ENCODE peak calls at places on chromosomes 5 and 9, in eight cellular contexts. C, E, H, T, Y, N, S and F are unnamed samples. For H3K27me3 and H3K36me3, the result is how much of the 10 kb centered on the place peaks cover.

GRCh38 chr5:175823731-175824525 is 47.5 kb upstream of the CPLX2 start:
- DNase-seq in C (peak), N (no peak), H (no peak), Y (no peak), S (no peak), T (no peak), E (peak), F (peak)

GRCh38 chr5:51226420-51226735 is 156.9 kb upstream of the ISL1 start:
- DNase-seq in N (no peak), T (no peak), H (no peak), E (peak), Y (no peak), S (no peak), C (peak), F (peak)

GRCh38 chr9:23824241-23825142 is 1.5 kb downstream of the ELAVL2 start:
- DNase-seq in E (peak), S (no peak), T (peak), H (peak), N (no peak), Y (no peak), C (peak), F (peak)

GRCh38 chr5:34791761-34792244 is 47.2 kb upstream of the TTC23L start:
- DNase-seq in T (peak), N (no peak), S (no peak), E (no peak), H (no peak), Y (no peak), C (no peak), F (no peak)

GRCh38 chr5:123107343-123108240 is 18.6 kb downstream of the PRDM6 start:
- DNase-seq in C (no peak), S (no peak), H (no peak), Y (no peak), N (no peak), T (peak), E (no peak), F (no peak)

GRCh38 chr9:137113385-137114159 is 961 bp downstream of the DPP7 start:
- DNase-seq in T (no peak), N (no peak), C (no peak), H (no peak), Y (peak), S (no peak), E (no peak), F (peak)

GRCh38 chr9:70479880-70480291 is 65.4 kb upstream of the KLF9 start:
- DNase-seq in E (peak), Y (no peak), S (no peak), T (peak), C (peak), N (no peak), H (peak), F (peak)

GRCh38 chr9:114560956-114561355 is 26.6 kb upstream of the ATP6V1G1 start:
- DNase-seq in Y (no peak), C (no peak), E (no peak), T (peak), N (no peak), H (no peak), S (no peak), F (no peak)

GRCh38 chr5:139394654-139395566 is at the start of gene PROB1:
- DNase-seq in S (no peak), T (no peak), H (peak), N (peak), Y (no peak), C (peak), E (peak), F (peak)

GRCh38 chr5:69493235-69493925 is 790 bp downstream of the OCLN start:
- DNase-seq in Y (no peak), E (peak), T (peak), C (peak), N (peak), H (no peak), S (no peak), F (peak)

GRCh38 chr5:119280380-119280779 is 75.4 kb upstream of the TNFAIP8 start:
- DNase-seq in C (peak), T (no peak), E (no peak), N (no peak), Y (no peak), H (no peak), S (no peak), F (no peak)

GRCh38 chr5:135454946-135455345 is 2.8 kb upstream of the TIFAB start:
- DNase-seq in H (no peak), C (no peak), Y (no peak), E (no peak), T (no peak), S (no peak), N (peak), F (no peak)
- H3K27me3 ChIP-seq in H (under half), C (under half), Y (under half), E (half or more), T (under half), S (under half), N (under half), F (under half)

GRCh38 chr5:75681125-75681830 is 36.0 kb downstream of the POC5 start:
- DNase-seq in H (no peak), S (no peak), N (no peak), T (peak), E (peak), Y (no peak), C (peak), F (no peak)
- H3K4me3 ChIP-seq in H (no peak), S (no peak), N (no peak), T (no peak), E (no peak), Y (no peak), C (no peak), F (no peak)

GRCh38 chr5:73067213-73067612 is 53.2 kb upstream of the TMEM171 start:
- DNase-seq in S (no peak), H (no peak), Y (no peak), T (peak), C (no peak), N (no peak), E (no peak), F (no peak)
- H3K36me3 ChIP-seq in S (under half), H (half or more), Y (under half), T (under half), C (under half), N (under half), E (under half), F (under half)

GRCh38 chr9:16524823-16525222 is 345.6 kb downstream of the BNC2 start:
- DNase-seq in Y (no peak), E (no peak), T (no peak), N (no peak), C (peak), S (no peak), H (no peak), F (no peak)

GRCh38 chr9:16530669-16531461 is 339.6 kb downstream of the BNC2 start:
- DNase-seq in E (no peak), N (no peak), T (peak), C (no peak), S (no peak), H (peak), Y (no peak), F (no peak)

GRCh38 chr9:16524078-16524477 is 346.4 kb downstream of the BNC2 start:
- DNase-seq in N (no peak), S (no peak), H (no peak), T (no peak), Y (no peak), C (no peak), E (no peak), F (no peak)

GRCh38 chr9:16521868-16522381 is 348.5 kb downstream of the BNC2 start:
- DNase-seq in N (no peak), T (peak), S (peak), E (no peak), C (no peak), Y (no peak), H (peak), F (no peak)

GRCh38 chr9:16526380-16526779 is 344.1 kb downstream of the BNC2 start:
- DNase-seq in N (no peak), C (no peak), S (no peak), E (no peak), T (peak), Y (no peak), H (no peak), F (no peak)
- H3K27me3 ChIP-seq in N (under half), C (under half), S (under half), E (under half), T (under half), Y (under half), H (under half), F (under half)

GRCh38 chr9:92954078-92954861 is 6.9 kb downstream of the FGD3 start:
- DNase-seq in C (no peak), N (peak), Y (peak), E (no peak), H (no peak), T (peak), S (no peak), F (no peak)

GRCh38 chr9:92950359-92950955 is 3.1 kb downstream of the FGD3 start:
- DNase-seq in T (no peak), C (no peak), Y (no peak), H (no peak), S (no peak), E (no peak), N (no peak), F (no peak)

GRCh38 chr9:92949266-92949982 is 2.1 kb downstream of the FGD3 start:
- DNase-seq in H (no peak), N (no peak), Y (no peak), T (no peak), C (no peak), S (no peak), E (no peak), F (no peak)

GRCh38 chr9:92952861-92953620 is 5.7 kb downstream of the FGD3 start:
- DNase-seq in H (no peak), S (no peak), Y (no peak), T (peak), E (no peak), N (no peak), C (no peak), F (no peak)

DNA sequence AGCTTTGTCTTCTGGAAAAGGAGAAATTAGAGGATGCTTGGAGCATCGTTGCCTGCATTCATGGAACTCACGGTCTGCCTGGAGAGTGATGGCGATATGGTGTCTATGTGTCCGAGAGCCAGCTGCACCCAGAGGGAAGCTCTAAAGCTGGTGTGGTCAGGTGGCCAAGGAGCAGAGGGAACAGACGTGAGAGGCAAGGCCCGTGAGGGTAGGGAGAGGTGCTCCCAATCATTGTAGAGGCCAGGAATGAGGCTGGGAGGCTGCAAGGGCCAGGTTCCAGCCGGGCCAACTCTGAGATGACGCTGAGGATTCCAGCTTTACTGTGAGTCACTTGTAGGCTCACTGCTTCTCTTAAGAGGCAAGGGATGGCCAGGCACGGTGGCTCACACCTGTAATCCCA is 7.6 kb downstream of the FGD3 start:
- DNase-seq in T (no peak), Y (no peak), C (no peak), E (no peak), S (no peak), N (no peak), H (no peak), F (no peak)
- H3K4me3 ChIP-seq in T (no peak), Y (peak), C (no peak), E (no peak), S (no peak), N (no peak), H (no peak), F (no peak)

GRCh38 chr9:129962889-129963703 is 79.9 kb downstream of the FNBP1 start:
- DNase-seq in Y (peak), E (peak), T (peak), S (peak), H (no peak), N (peak), C (peak), F (no peak)
- H3K36me3 ChIP-seq in Y (under half), E (under half), T (under half), S (under half), H (under half), N (under half), C (under half), F (under half)

GRCh38 chr5:2164586-2164985 is 281.9 kb upstream of the IRX4 start:
- DNase-seq in C (no peak), S (no peak), H (peak), Y (no peak), E (no peak), N (peak), T (no peak), F (peak)
- H3K27me3 ChIP-seq in C (under half), S (under half), H (under half), Y (under half), E (under half), N (under half), T (under half), F (under half)

GRCh38 chr5:4229414-4229813 is 633.8 kb downstream of the IRX1 start:
- DNase-seq in Y (no peak), C (no peak), S (no peak), E (no peak), T (no peak), H (no peak), N (no peak), F (no peak)

GRCh38 chr5:4228708-4229107 is 633.1 kb downstream of the IRX1 start:
- DNase-seq in C (no peak), H (no peak), E (no peak), N (no peak), S (no peak), Y (no peak), T (no peak), F (no peak)

GRCh38 chr5:4230905-4231561 is 635.4 kb downstream of the IRX1 start:
- DNase-seq in E (peak), H (no peak), T (no peak), Y (no peak), S (no peak), N (no peak), C (peak), F (peak)

GRCh38 chr5:4230531-4230904 is 634.9 kb downstream of the IRX1 start:
- DNase-seq in N (no peak), T (no peak), Y (no peak), E (peak), S (no peak), C (no peak), H (no peak), F (peak)

DNA sequence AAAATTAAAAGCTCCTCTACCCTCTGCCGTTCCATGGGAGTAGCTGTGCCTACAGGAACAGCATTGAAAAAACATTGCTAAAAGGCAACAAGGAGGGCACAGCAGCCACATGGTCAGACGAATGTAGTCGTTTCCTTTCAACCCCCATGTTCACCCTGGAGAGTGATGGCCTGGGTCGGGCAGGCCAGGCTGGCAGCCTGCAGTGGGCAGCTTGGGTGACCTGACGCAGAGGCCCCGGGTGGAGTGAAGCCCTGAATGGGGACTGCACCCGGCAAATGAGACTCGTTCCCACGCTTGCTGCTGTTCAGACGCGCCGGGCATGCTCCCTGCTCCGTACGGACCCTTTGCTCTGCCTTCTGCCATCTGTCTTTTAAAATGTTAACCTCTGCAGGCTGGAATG is 634.2 kb downstream of the IRX1 start:
- DNase-seq in Y (no peak), H (no peak), N (no peak), C (no peak), E (no peak), S (no peak), T (no peak), F (peak)
- H3K4me3 ChIP-seq in Y (no peak), H (no peak), N (no peak), C (no peak), E (no peak), S (no peak), T (no peak), F (no peak)

GRCh38 chr9:130880599-130881220 is 15.9 kb downstream of the QRFP start:
- DNase-seq in C (no peak), S (no peak), T (no peak), E (no peak), N (peak), Y (no peak), H (peak), F (no peak)
- H3K36me3 ChIP-seq in C (under half), S (half or more), T (under half), E (under half), N (half or more), Y (under half), H (half or more), F (under half)